ENCODE peak calls at places on chromosomes 5 and 9, in nine cellular contexts. One of them, this sample, is unnamed.

GRCh38 chr9:102069969-102070368 is 331.5 kb upstream of the GRIN3A start:
- DNase-seq in GM12892: no peak
- DNase-seq in upper lobe of right lung: no peak
- DNase-seq in NCI-H1694: no peak
- DNase-seq in HepG2: no peak
- DNase-seq in stimulated activated CD8-positive, alpha-beta memory T cell treated with anti-CD3 and anti-CD28 coated beads, Interleukin-4, amount 100 ng/mL, for 1 hour: no peak
- DNase-seq in Right ventricle myocardium superior: no peak
- DNase-seq in Karpas-422: no peak
- DNase-seq in type B pancreatic cell: no peak
- DNase-seq in this sample: no peak

GRCh38 chr9:72909428-72909827 is 43.4 kb downstream of the ALDH1A1 start:
- DNase-seq in HepG2: peak
- DNase-seq in Right ventricle myocardium superior: no peak
- DNase-seq in Karpas-422: no peak
- DNase-seq in NCI-H1694: no peak
- DNase-seq in GM12892: no peak
- DNase-seq in type B pancreatic cell: no peak
- DNase-seq in stimulated activated CD8-positive, alpha-beta memory T cell treated with anti-CD3 and anti-CD28 coated beads, Interleukin-4, amount 100 ng/mL, for 1 hour: no peak
- DNase-seq in upper lobe of right lung: no peak
- DNase-seq in this sample: peak

GRCh38 chr5:96968614-96969013 is 32.7 kb downstream of the LNPEP start:
- DNase-seq in stimulated activated CD8-positive, alpha-beta memory T cell treated with anti-CD3 and anti-CD28 coated beads, Interleukin-4, amount 100 ng/mL, for 1 hour: no peak
- DNase-seq in HepG2: no peak
- DNase-seq in type B pancreatic cell: no peak
- DNase-seq in GM12892: no peak
- DNase-seq in Right ventricle myocardium superior: no peak
- DNase-seq in NCI-H1694: no peak
- DNase-seq in upper lobe of right lung: no peak
- DNase-seq in Karpas-422: no peak
- DNase-seq in this sample: no peak

GRCh38 chr5:131223751-131224386 is 40.0 kb upstream of the CDC42SE2 start:
- DNase-seq in HepG2: no peak
- DNase-seq in NCI-H1694: no peak
- DNase-seq in type B pancreatic cell: no peak
- DNase-seq in Karpas-422: no peak
- DNase-seq in GM12892: no peak
- DNase-seq in Right ventricle myocardium superior: no peak
- DNase-seq in stimulated activated CD8-positive, alpha-beta memory T cell treated with anti-CD3 and anti-CD28 coated beads, Interleukin-4, amount 100 ng/mL, for 1 hour: no peak
- DNase-seq in upper lobe of right lung: no peak
- DNase-seq in this sample: no peak

GRCh38 chr9:105887679-105888078 is 193.3 kb downstream of the TMEM38B start:
- DNase-seq in Karpas-422: no peak
- DNase-seq in HepG2: no peak
- DNase-seq in stimulated activated CD8-positive, alpha-beta memory T cell treated with anti-CD3 and anti-CD28 coated beads, Interleukin-4, amount 100 ng/mL, for 1 hour: no peak
- DNase-seq in Right ventricle myocardium superior: no peak
- DNase-seq in type B pancreatic cell: no peak
- DNase-seq in GM12892: no peak
- DNase-seq in NCI-H1694: no peak
- DNase-seq in upper lobe of right lung: no peak
- DNase-seq in this sample: no peak

GRCh38 chr5:74497706-74498105 is 142.8 kb downstream of the ENC1 start:
- DNase-seq in HepG2: no peak
- DNase-seq in upper lobe of right lung: no peak
- DNase-seq in type B pancreatic cell: no peak
- DNase-seq in Right ventricle myocardium superior: no peak
- DNase-seq in stimulated activated CD8-positive, alpha-beta memory T cell treated with anti-CD3 and anti-CD28 coated beads, Interleukin-4, amount 100 ng/mL, for 1 hour: no peak
- DNase-seq in Karpas-422: no peak
- DNase-seq in GM12892: no peak
- DNase-seq in NCI-H1694: no peak
- DNase-seq in this sample: no peak

GRCh38 chr9:15157371-15157770 is 149.6 kb downstream of the TTC39B start:
- DNase-seq in HepG2: no peak
- DNase-seq in upper lobe of right lung: no peak
- DNase-seq in Karpas-422: no peak
- DNase-seq in GM12892: no peak
- DNase-seq in NCI-H1694: peak
- DNase-seq in Right ventricle myocardium superior: no peak
- DNase-seq in type B pancreatic cell: no peak
- DNase-seq in stimulated activated CD8-positive, alpha-beta memory T cell treated with anti-CD3 and anti-CD28 coated beads, Interleukin-4, amount 100 ng/mL, for 1 hour: no peak
- DNase-seq in this sample: no peak

GRCh38 chr5:9540791-9541190 is 5.1 kb downstream of the SEMA5A start:
- DNase-seq in HepG2: no peak
- DNase-seq in Right ventricle myocardium superior: no peak
- DNase-seq in Karpas-422: no peak
- DNase-seq in stimulated activated CD8-positive, alpha-beta memory T cell treated with anti-CD3 and anti-CD28 coated beads, Interleukin-4, amount 100 ng/mL, for 1 hour: no peak
- DNase-seq in NCI-H1694: no peak
- DNase-seq in GM12892: no peak
- DNase-seq in type B pancreatic cell: no peak
- DNase-seq in upper lobe of right lung: no peak
- DNase-seq in this sample: no peak

GRCh38 chr5:14399054-14399657 is 182.4 kb upstream of the OTULINL start:
- DNase-seq in NCI-H1694: peak
- DNase-seq in Right ventricle myocardium superior: no peak
- DNase-seq in HepG2: peak
- DNase-seq in GM12892: no peak
- DNase-seq in Karpas-422: peak
- DNase-seq in type B pancreatic cell: no peak
- DNase-seq in stimulated activated CD8-positive, alpha-beta memory T cell treated with anti-CD3 and anti-CD28 coated beads, Interleukin-4, amount 100 ng/mL, for 1 hour: no peak
- DNase-seq in upper lobe of right lung: no peak
- DNase-seq in this sample: peak